ENCODE peak calls at places on chromosomes 7 and 10, in five cellular contexts. V is M059J, H is heart left ventricle, F is AG04450, Q is germinal center. R is an unnamed sample.

GRCh38 chr7:47301657-47302295 is 280.1 kb downstream of the TNS3 start:
- DNase-seq in V (no peak), H (no peak), F (no peak), Q (no peak), R (no peak)

GRCh38 chr10:43793714-43794113 is 145.0 kb upstream of the ZNF32 start:
- DNase-seq in F (peak), Q (no peak), V (peak), H (no peak), R (peak)

GRCh38 chr7:99109108-99110051 is 34.5 kb downstream of the SMURF1 start:
- DNase-seq in F (no peak), V (peak), H (peak), Q (no peak), R (peak)

GRCh38 chr7:50436133-50436802 is 13.9 kb downstream of the FIGNL1 start:
- DNase-seq in H (no peak), F (peak), V (peak), Q (no peak), R (peak)

GRCh38 chr7:76008156-76008687 is 13.8 kb upstream of the TMEM120A start:
- DNase-seq in F (no peak), H (no peak), Q (no peak), V (no peak), R (no peak)

GRCh38 chr7:47330026-47330425 is 251.9 kb downstream of the TNS3 start:
- DNase-seq in V (no peak), Q (no peak), F (no peak), H (no peak), R (no peak)

GRCh38 chr10:132875435-132875834 is 66.9 kb downstream of the CFAP46 start:
- DNase-seq in F (no peak), H (no peak), Q (no peak), V (no peak), R (no peak)

GRCh38 chr7:32588657-32589056 is 93.4 kb downstream of the AVL9 start:
- DNase-seq in F (no peak), H (no peak), V (peak), Q (no peak), R (peak)

GRCh38 chr7:129225931-129226572 is 1.2 kb downstream of the AHCYL2 start:
- DNase-seq in F (no peak), Q (no peak), V (no peak), H (no peak), R (no peak)

GRCh38 chr10:132536241-132536963 is 1.2 kb upstream of the INPP5A start:
- DNase-seq in Q (no peak), V (peak), H (no peak), F (no peak), R (no peak)

GRCh38 chr7:68245688-68246087 is 1249.1 kb downstream of the TYW1 start:
- DNase-seq in Q (no peak), H (no peak), F (no peak), V (peak), R (no peak)

GRCh38 chr7:30241767-30242166 is 42.6 kb upstream of the ZNRF2 start:
- DNase-seq in H (no peak), F (no peak), Q (no peak), V (peak), R (no peak)

GRCh38 chr10:8498881-8499280 is 444.4 kb downstream of the GATA3 start:
- DNase-seq in F (no peak), V (peak), Q (no peak), H (no peak), R (no peak)

GRCh38 chr7:107622429-107622828 is 38.2 kb upstream of the SLC26A4 start:
- DNase-seq in V (peak), Q (no peak), H (no peak), F (peak), R (peak)

GRCh38 chr7:114922151-114922651 is 307 bp downstream of the MDFIC start:
- DNase-seq in Q (peak), F (no peak), V (peak), H (peak), R (peak)

GRCh38 chr7:2211926-2212325 is 20.8 kb downstream of the MAD1L1 start:
- DNase-seq in H (no peak), Q (no peak), V (no peak), F (no peak), R (no peak)

GRCh38 chr10:97743169-97743945 is 6.4 kb downstream of the ZFYVE27 start:
- DNase-seq in H (no peak), V (no peak), F (no peak), Q (no peak), R (no peak)

GRCh38 chr7:93551063-93551895 is 23.2 kb downstream of the CALCR start:
- DNase-seq in V (peak), F (peak), Q (no peak), H (no peak), R (peak)

GRCh38 chr7:39745320-39745719 is 121.9 kb downstream of the RALA start:
- DNase-seq in V (peak), F (no peak), Q (no peak), H (no peak), R (no peak)

GRCh38 chr10:124643281-124644009 is 100.7 kb downstream of the FAM53B start:
- DNase-seq in H (no peak), F (no peak), V (no peak), Q (no peak), R (no peak)

GRCh38 chr10:67878133-67878532 is 6.3 kb upstream of the SIRT1 start:
- DNase-seq in H (no peak), Q (no peak), V (no peak), F (no peak), R (no peak)

GRCh38 chr10:102449321-102450123 is 1.8 kb downstream of the C10orf95 start:
- DNase-seq in Q (peak), V (peak), F (no peak), H (peak), R (peak)

GRCh38 chr10:30057421-30057841 is 2.0 kb downstream of the JCAD start:
- DNase-seq in H (no peak), F (no peak), V (peak), Q (no peak), R (peak)

GRCh38 chr7:130299909-130300308 is 6.9 kb downstream of the CPA4 start:
- DNase-seq in V (no peak), F (no peak), Q (no peak), H (no peak), R (no peak)